ENCODE peak calls at places on chromosomes 5 and 9, in nine cellular contexts. One of them, this sample, is unnamed.

GRCh38 chr9:73202992-73203391 is 51.3 kb downstream of the ANXA1 start:
- DNase-seq in mucosa of descending colon: no peak
- DNase-seq in fibroblast of mammary gland: no peak
- DNase-seq in ovary: no peak
- DNase-seq in left ventricle myocardium inferior: no peak
- DNase-seq in CD4-positive, alpha-beta memory T cell: no peak
- DNase-seq in choroid plexus epithelial cell: no peak
- DNase-seq in fibroblast of the aortic adventitia: no peak
- DNase-seq in PC-3: no peak
- DNase-seq in this sample: no peak

GRCh38 chr9:5817776-5818336 is 15.1 kb downstream of the ERMP1 start:
- DNase-seq in mucosa of descending colon: no peak
- DNase-seq in fibroblast of mammary gland: peak
- DNase-seq in ovary: no peak
- DNase-seq in left ventricle myocardium inferior: no peak
- DNase-seq in CD4-positive, alpha-beta memory T cell: no peak
- DNase-seq in choroid plexus epithelial cell: peak
- DNase-seq in fibroblast of the aortic adventitia: peak
- DNase-seq in PC-3: peak
- DNase-seq in this sample: peak

GRCh38 chr9:109297899-109298298 is 23.0 kb downstream of the EPB41L4B start:
- DNase-seq in mucosa of descending colon: no peak
- DNase-seq in fibroblast of mammary gland: peak
- DNase-seq in ovary: no peak
- DNase-seq in left ventricle myocardium inferior: no peak
- DNase-seq in CD4-positive, alpha-beta memory T cell: no peak
- DNase-seq in choroid plexus epithelial cell: peak
- DNase-seq in fibroblast of the aortic adventitia: peak
- DNase-seq in PC-3: peak
- DNase-seq in this sample: peak

GRCh38 chr5:138468133-138468965 is 3.1 kb downstream of the EGR1 start:
- DNase-seq in mucosa of descending colon: no peak
- DNase-seq in fibroblast of mammary gland: no peak
- DNase-seq in ovary: no peak
- DNase-seq in left ventricle myocardium inferior: no peak
- DNase-seq in CD4-positive, alpha-beta memory T cell: no peak
- DNase-seq in choroid plexus epithelial cell: peak
- DNase-seq in fibroblast of the aortic adventitia: peak
- DNase-seq in PC-3: no peak
- DNase-seq in this sample: peak

GRCh38 chr9:33170464-33171156 is 3.5 kb upstream of the B4GALT1 start:
- DNase-seq in mucosa of descending colon: peak
- DNase-seq in fibroblast of mammary gland: peak
- DNase-seq in ovary: no peak
- DNase-seq in left ventricle myocardium inferior: peak
- DNase-seq in CD4-positive, alpha-beta memory T cell: peak
- DNase-seq in choroid plexus epithelial cell: peak
- DNase-seq in fibroblast of the aortic adventitia: no peak
- DNase-seq in PC-3: peak
- DNase-seq in this sample: peak

GRCh38 chr5:126917918-126918623 is 112.3 kb downstream of the MARCHF3 start:
- DNase-seq in mucosa of descending colon: no peak
- DNase-seq in fibroblast of mammary gland: peak
- DNase-seq in ovary: no peak
- DNase-seq in left ventricle myocardium inferior: no peak
- DNase-seq in CD4-positive, alpha-beta memory T cell: no peak
- DNase-seq in choroid plexus epithelial cell: peak
- DNase-seq in fibroblast of the aortic adventitia: peak
- DNase-seq in PC-3: peak
- DNase-seq in this sample: peak

GRCh38 chr5:107646418-107646817 is 24.3 kb downstream of the EFNA5 start:
- DNase-seq in mucosa of descending colon: no peak
- DNase-seq in fibroblast of mammary gland: no peak
- DNase-seq in ovary: no peak
- DNase-seq in left ventricle myocardium inferior: no peak
- DNase-seq in CD4-positive, alpha-beta memory T cell: no peak
- DNase-seq in choroid plexus epithelial cell: peak
- DNase-seq in fibroblast of the aortic adventitia: no peak
- DNase-seq in PC-3: no peak
- DNase-seq in this sample: peak

GRCh38 chr9:79129865-79130480 is 441.8 kb upstream of the TLE4 start:
- DNase-seq in mucosa of descending colon: no peak
- DNase-seq in fibroblast of mammary gland: peak
- DNase-seq in ovary: peak
- DNase-seq in left ventricle myocardium inferior: peak
- DNase-seq in CD4-positive, alpha-beta memory T cell: no peak
- DNase-seq in choroid plexus epithelial cell: peak
- DNase-seq in fibroblast of the aortic adventitia: peak
- DNase-seq in PC-3: peak
- DNase-seq in this sample: peak

GRCh38 chr5:11851965-11852745 is 52.1 kb downstream of the CTNND2 start:
- DNase-seq in mucosa of descending colon: no peak
- DNase-seq in fibroblast of mammary gland: no peak
- DNase-seq in ovary: no peak
- DNase-seq in left ventricle myocardium inferior: no peak
- DNase-seq in CD4-positive, alpha-beta memory T cell: no peak
- DNase-seq in choroid plexus epithelial cell: no peak
- DNase-seq in fibroblast of the aortic adventitia: no peak
- DNase-seq in PC-3: no peak
- DNase-seq in this sample: no peak

GRCh38 chr5:1893754-1894153 is 11.0 kb upstream of the IRX4 start:
- DNase-seq in mucosa of descending colon: no peak
- DNase-seq in fibroblast of mammary gland: no peak
- DNase-seq in ovary: no peak
- DNase-seq in left ventricle myocardium inferior: no peak
- DNase-seq in CD4-positive, alpha-beta memory T cell: no peak
- DNase-seq in choroid plexus epithelial cell: no peak
- DNase-seq in fibroblast of the aortic adventitia: no peak
- DNase-seq in PC-3: no peak
- DNase-seq in this sample: no peak

GRCh38 chr9:124467410-124468060 is 17.3 kb downstream of the ADGRD2 start:
- DNase-seq in mucosa of descending colon: peak
- DNase-seq in fibroblast of mammary gland: no peak
- DNase-seq in ovary: no peak
- DNase-seq in left ventricle myocardium inferior: no peak
- DNase-seq in CD4-positive, alpha-beta memory T cell: no peak
- DNase-seq in choroid plexus epithelial cell: no peak
- DNase-seq in fibroblast of the aortic adventitia: no peak
- DNase-seq in PC-3: no peak
- DNase-seq in this sample: no peak

GRCh38 chr5:175617447-175617846 is 40.4 kb upstream of the HRH2 start:
- DNase-seq in mucosa of descending colon: no peak
- DNase-seq in fibroblast of mammary gland: no peak
- DNase-seq in ovary: no peak
- DNase-seq in left ventricle myocardium inferior: no peak
- DNase-seq in CD4-positive, alpha-beta memory T cell: no peak
- DNase-seq in choroid plexus epithelial cell: no peak
- DNase-seq in fibroblast of the aortic adventitia: no peak
- DNase-seq in PC-3: no peak
- DNase-seq in this sample: no peak

GRCh38 chr9:33290994-33291397 is 680 bp downstream of the NFX1 start:
- DNase-seq in mucosa of descending colon: no peak
- DNase-seq in fibroblast of mammary gland: peak
- DNase-seq in ovary: no peak
- DNase-seq in left ventricle myocardium inferior: no peak
- DNase-seq in CD4-positive, alpha-beta memory T cell: no peak
- DNase-seq in choroid plexus epithelial cell: no peak
- DNase-seq in fibroblast of the aortic adventitia: peak
- DNase-seq in PC-3: no peak
- DNase-seq in this sample: peak

GRCh38 chr9:91812191-91812590 is 137.8 kb downstream of the ROR2 start:
- DNase-seq in mucosa of descending colon: no peak
- DNase-seq in fibroblast of mammary gland: no peak
- DNase-seq in ovary: no peak
- DNase-seq in left ventricle myocardium inferior: no peak
- DNase-seq in CD4-positive, alpha-beta memory T cell: no peak
- DNase-seq in choroid plexus epithelial cell: no peak
- DNase-seq in fibroblast of the aortic adventitia: no peak
- DNase-seq in PC-3: no peak
- DNase-seq in this sample: no peak

GRCh38 chr5:14417232-14417730 is 164.3 kb upstream of the OTULINL start:
- DNase-seq in mucosa of descending colon: peak
- DNase-seq in fibroblast of mammary gland: peak
- DNase-seq in ovary: no peak
- DNase-seq in left ventricle myocardium inferior: no peak
- DNase-seq in CD4-positive, alpha-beta memory T cell: no peak
- DNase-seq in choroid plexus epithelial cell: peak
- DNase-seq in fibroblast of the aortic adventitia: peak
- DNase-seq in PC-3: no peak
- DNase-seq in this sample: no peak

GRCh38 chr9:93955356-93956182 is 414 bp upstream of the BARX1 start:
- DNase-seq in mucosa of descending colon: no peak
- DNase-seq in fibroblast of mammary gland: no peak
- DNase-seq in ovary: no peak
- DNase-seq in left ventricle myocardium inferior: no peak
- DNase-seq in CD4-positive, alpha-beta memory T cell: peak
- DNase-seq in choroid plexus epithelial cell: no peak
- DNase-seq in fibroblast of the aortic adventitia: no peak
- DNase-seq in PC-3: no peak
- DNase-seq in this sample: no peak

GRCh38 chr5:104266161-104266560 is 703.6 kb upstream of the NUDT12 start:
- DNase-seq in mucosa of descending colon: no peak
- DNase-seq in fibroblast of mammary gland: no peak
- DNase-seq in ovary: no peak
- DNase-seq in left ventricle myocardium inferior: no peak
- DNase-seq in CD4-positive, alpha-beta memory T cell: no peak
- DNase-seq in choroid plexus epithelial cell: no peak
- DNase-seq in fibroblast of the aortic adventitia: no peak
- DNase-seq in PC-3: no peak
- DNase-seq in this sample: no peak

GRCh38 chr5:155380480-155380879 is 366.9 kb downstream of the KIF4B start:
- DNase-seq in mucosa of descending colon: no peak
- DNase-seq in fibroblast of mammary gland: no peak
- DNase-seq in ovary: no peak
- DNase-seq in left ventricle myocardium inferior: no peak
- DNase-seq in CD4-positive, alpha-beta memory T cell: no peak
- DNase-seq in choroid plexus epithelial cell: no peak
- DNase-seq in fibroblast of the aortic adventitia: no peak
- DNase-seq in PC-3: no peak
- DNase-seq in this sample: no peak

GRCh38 chr9:100394819-100395218 is 32.1 kb upstream of the MSANTD3 start:
- DNase-seq in mucosa of descending colon: no peak
- DNase-seq in fibroblast of mammary gland: no peak
- DNase-seq in ovary: no peak
- DNase-seq in left ventricle myocardium inferior: no peak
- DNase-seq in CD4-positive, alpha-beta memory T cell: no peak
- DNase-seq in choroid plexus epithelial cell: peak
- DNase-seq in fibroblast of the aortic adventitia: no peak
- DNase-seq in PC-3: no peak
- DNase-seq in this sample: no peak

GRCh38 chr5:119328753-119329602 is 26.8 kb upstream of the TNFAIP8 start:
- DNase-seq in mucosa of descending colon: peak
- DNase-seq in fibroblast of mammary gland: peak
- DNase-seq in ovary: no peak
- DNase-seq in left ventricle myocardium inferior: no peak
- DNase-seq in CD4-positive, alpha-beta memory T cell: peak
- DNase-seq in choroid plexus epithelial cell: peak
- DNase-seq in fibroblast of the aortic adventitia: peak
- DNase-seq in PC-3: no peak
- DNase-seq in this sample: no peak

GRCh38 chr5:129271309-129271708 is 176.8 kb downstream of the ISOC1 start:
- DNase-seq in mucosa of descending colon: no peak
- DNase-seq in fibroblast of mammary gland: peak
- DNase-seq in ovary: no peak
- DNase-seq in left ventricle myocardium inferior: no peak
- DNase-seq in CD4-positive, alpha-beta memory T cell: no peak
- DNase-seq in choroid plexus epithelial cell: peak
- DNase-seq in fibroblast of the aortic adventitia: peak
- DNase-seq in PC-3: peak
- DNase-seq in this sample: peak

GRCh38 chr9:89473762-89474469 is 24.0 kb downstream of the SEMA4D start:
- DNase-seq in mucosa of descending colon: no peak
- DNase-seq in fibroblast of mammary gland: peak
- DNase-seq in ovary: no peak
- DNase-seq in left ventricle myocardium inferior: no peak
- DNase-seq in CD4-positive, alpha-beta memory T cell: no peak
- DNase-seq in choroid plexus epithelial cell: peak
- DNase-seq in fibroblast of the aortic adventitia: no peak
- DNase-seq in PC-3: peak
- DNase-seq in this sample: no peak

GRCh38 chr9:74872619-74873233 is 15.0 kb downstream of the TRPM6 start:
- DNase-seq in mucosa of descending colon: no peak
- DNase-seq in fibroblast of mammary gland: no peak
- DNase-seq in ovary: no peak
- DNase-seq in left ventricle myocardium inferior: no peak
- DNase-seq in CD4-positive, alpha-beta memory T cell: no peak
- DNase-seq in choroid plexus epithelial cell: no peak
- DNase-seq in fibroblast of the aortic adventitia: no peak
- DNase-seq in PC-3: no peak
- DNase-seq in this sample: no peak
- H3K4me3 ChIP-seq in mucosa of descending colon: no peak
- H3K4me3 ChIP-seq in fibroblast of mammary gland: no peak
- H3K4me3 ChIP-seq in ovary: no peak
- H3K4me3 ChIP-seq in left ventricle myocardium inferior: no peak
- H3K4me3 ChIP-seq in CD4-positive, alpha-beta memory T cell: no peak
- H3K4me3 ChIP-seq in choroid plexus epithelial cell: no peak
- H3K4me3 ChIP-seq in fibroblast of the aortic adventitia: no peak
- H3K4me3 ChIP-seq in PC-3: no peak
- H3K4me3 ChIP-seq in this sample: no peak

GRCh38 chr5:81856948-81857928 is 106.3 kb upstream of the SSBP2 start:
- DNase-seq in mucosa of descending colon: peak
- DNase-seq in fibroblast of mammary gland: no peak
- DNase-seq in ovary: peak
- DNase-seq in left ventricle myocardium inferior: peak
- DNase-seq in CD4-positive, alpha-beta memory T cell: no peak
- DNase-seq in choroid plexus epithelial cell: peak
- DNase-seq in fibroblast of the aortic adventitia: no peak
- DNase-seq in PC-3: peak
- DNase-seq in this sample: peak
- H3K4me3 ChIP-seq in mucosa of descending colon: no peak
- H3K4me3 ChIP-seq in fibroblast of mammary gland: no peak
- H3K4me3 ChIP-seq in ovary: no peak
- H3K4me3 ChIP-seq in left ventricle myocardium inferior: peak
- H3K4me3 ChIP-seq in CD4-positive, alpha-beta memory T cell: no peak
- H3K4me3 ChIP-seq in choroid plexus epithelial cell: no peak
- H3K4me3 ChIP-seq in fibroblast of the aortic adventitia: no peak
- H3K4me3 ChIP-seq in PC-3: peak
- H3K4me3 ChIP-seq in this sample: no peak

DNA sequence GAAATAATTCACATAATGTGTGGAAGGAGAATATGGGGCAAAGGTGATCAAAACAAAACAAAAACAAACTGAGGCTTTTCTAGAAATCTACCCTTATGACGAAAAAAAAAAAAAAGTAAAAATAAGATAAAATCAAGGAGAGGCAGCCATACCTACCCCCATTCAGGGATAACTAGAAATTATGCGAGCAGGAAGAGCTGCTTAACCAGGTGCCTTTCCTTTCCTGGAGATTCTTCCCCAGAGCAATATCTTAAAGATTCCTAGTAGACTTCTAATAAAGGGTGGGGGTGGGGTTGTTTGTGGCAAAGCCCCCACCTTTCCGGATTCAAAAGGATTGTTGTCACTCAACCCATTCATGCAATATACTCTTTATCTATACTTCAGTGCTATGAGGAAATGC is 112.0 kb upstream of the IFNK start:
- DNase-seq in mucosa of descending colon: no peak
- DNase-seq in fibroblast of mammary gland: no peak
- DNase-seq in ovary: no peak
- DNase-seq in left ventricle myocardium inferior: no peak
- DNase-seq in CD4-positive, alpha-beta memory T cell: no peak
- DNase-seq in choroid plexus epithelial cell: no peak
- DNase-seq in fibroblast of the aortic adventitia: no peak
- DNase-seq in PC-3: no peak
- DNase-seq in this sample: no peak
- H3K4me3 ChIP-seq in mucosa of descending colon: no peak
- H3K4me3 ChIP-seq in fibroblast of mammary gland: no peak
- H3K4me3 ChIP-seq in ovary: no peak
- H3K4me3 ChIP-seq in left ventricle myocardium inferior: no peak
- H3K4me3 ChIP-seq in CD4-positive, alpha-beta memory T cell: no peak
- H3K4me3 ChIP-seq in choroid plexus epithelial cell: no peak
- H3K4me3 ChIP-seq in fibroblast of the aortic adventitia: no peak
- H3K4me3 ChIP-seq in PC-3: no peak
- H3K4me3 ChIP-seq in this sample: no peak

GRCh38 chr5:6379246-6379645 is 899 bp upstream of the MED10 start:
- DNase-seq in mucosa of descending colon: no peak
- DNase-seq in fibroblast of mammary gland: no peak
- DNase-seq in ovary: no peak
- DNase-seq in left ventricle myocardium inferior: no peak
- DNase-seq in CD4-positive, alpha-beta memory T cell: no peak
- DNase-seq in choroid plexus epithelial cell: no peak
- DNase-seq in fibroblast of the aortic adventitia: no peak
- DNase-seq in PC-3: no peak
- DNase-seq in this sample: no peak
- H3K4me3 ChIP-seq in mucosa of descending colon: no peak
- H3K4me3 ChIP-seq in fibroblast of mammary gland: peak
- H3K4me3 ChIP-seq in ovary: peak
- H3K4me3 ChIP-seq in left ventricle myocardium inferior: peak
- H3K4me3 ChIP-seq in CD4-positive, alpha-beta memory T cell: no peak
- H3K4me3 ChIP-seq in choroid plexus epithelial cell: no peak
- H3K4me3 ChIP-seq in fibroblast of the aortic adventitia: no peak
- H3K4me3 ChIP-seq in PC-3: peak
- H3K4me3 ChIP-seq in this sample: no peak